ENCODE peak calls at places on chromosomes 5 and 9, in six cellular contexts. Y is head of caudate nucleus, Z is lower lobe of right lung, Q is AG20443, D is amniotic stem cell, R is adipocyte. B is an unnamed sample.
A peak's percentile ranks its signal among the peaks of the same experiment; 100 is the strongest.

GRCh38 chr5:58074222-58074621 is 385.7 kb downstream of the PLK2 start:
- DNase-seq in Q (no peak), D (no peak), Z (no peak), R (no peak), Y (no peak), B (no peak)

GRCh38 chr9:113771199-113771598 is 104.9 kb upstream of the ZNF618 start:
- DNase-seq in Z (no peak), R (no peak), D (no peak), Q (no peak), Y (no peak), B (no peak)

GRCh38 chr9:69577123-69577522 is 95.0 kb downstream of the APBA1 start:
- DNase-seq in Y (no peak), Q (no peak), D (no peak), R (no peak), Z (no peak), B (no peak)

GRCh38 chr9:88033303-88033702 is 59.0 kb upstream of the CDK20 start:
- DNase-seq in Z (no peak), R (no peak), D (no peak), Y (no peak), Q (no peak), B (no peak)

GRCh38 chr9:96006296-96006890 is 130.9 kb downstream of the ERCC6L2 start:
- DNase-seq in Q (no peak), Z (no peak), D (no peak), Y (no peak), R (no peak), B (no peak)

GRCh38 chr9:6827370-6827949 is 69.7 kb downstream of the KDM4C start:
- DNase-seq in R (peak; percentile 68), Y (peak; percentile 16), D (no peak), Q (peak; percentile 29), Z (no peak), B (peak; percentile 73)

GRCh38 chr9:34995288-34996060 is 5.9 kb downstream of the DNAJB5 start:
- DNase-seq in Y (no peak), R (peak; percentile 55), D (no peak), Q (peak; percentile 61), Z (no peak), B (no peak)

GRCh38 chr9:132946624-132947295 is 2.3 kb upstream of the TSC1 start:
- DNase-seq in D (no peak), Q (peak; percentile 70), Y (no peak), Z (no peak), R (peak; percentile 19), B (peak; percentile 53)

GRCh38 chr5:157066950-157067349 is 8.0 kb upstream of the HAVCR1 start:
- DNase-seq in R (no peak), Z (no peak), Y (no peak), D (no peak), Q (no peak), B (no peak)

GRCh38 chr5:6744841-6745705 is 31.8 kb downstream of the TENT4A start:
- DNase-seq in R (no peak), Z (no peak), D (no peak), Q (no peak), Y (no peak), B (no peak)

GRCh38 chr9:130664191-130665028 is at the start of gene PRDM12:
- DNase-seq in Q (peak; percentile 29), D (no peak), Z (no peak), R (peak; percentile 24), Y (no peak), B (no peak)

GRCh38 chr5:68631884-68632283 is 416.3 kb downstream of the PIK3R1 start:
- DNase-seq in D (no peak), Z (no peak), R (no peak), Y (no peak), Q (no peak), B (no peak)

GRCh38 chr5:139461176-139461575 is 1.4 kb downstream of the ECSCR start:
- DNase-seq in D (no peak), Q (no peak), Z (no peak), Y (no peak), R (no peak), B (no peak)

GRCh38 chr5:76074487-76074886 is 8.7 kb upstream of the SV2C start:
- DNase-seq in D (no peak), R (no peak), Z (no peak), Y (no peak), Q (no peak), B (no peak)

GRCh38 chr5:67196537-67197059 is at the start of gene CD180:
- DNase-seq in D (no peak), Z (no peak), Q (no peak), R (no peak), Y (peak; percentile 62), B (no peak)